ENCODE peak calls at places on chromosomes 4 and X, in four cellular contexts. N, U, W and R are unnamed samples.

GRCh38 chr4:44760142-44760898 is 34.0 kb upstream of the GNPDA2 start:
- DNase-seq in U (no peak), N (no peak), W (no peak), R (peak)

GRCh38 chr4:20412072-20412471 is 160.4 kb downstream of the SLIT2 start:
- DNase-seq in U (no peak), N (no peak), W (no peak), R (no peak)

GRCh38 chrX:47748576-47748975 is 88.1 kb upstream of the ZNF81 start:
- DNase-seq in W (no peak), U (no peak), N (no peak), R (no peak)

GRCh38 chr4:86549163-86549788 is 44.8 kb upstream of the PTPN13 start:
- DNase-seq in W (no peak), N (no peak), U (no peak), R (no peak)

GRCh38 chrX:147476008-147476407 is 435.7 kb upstream of the FMR1 start:
- DNase-seq in U (no peak), N (no peak), W (no peak), R (peak)

GRCh38 chrX:148049441-148049840 is 68.3 kb downstream of the FMR1NB start:
- DNase-seq in W (no peak), N (no peak), U (no peak), R (peak)

GRCh38 chr4:40152642-40153041 is 44.2 kb upstream of the RHOH start:
- DNase-seq in W (no peak), N (no peak), U (no peak), R (peak)

GRCh38 chr4:162683659-162684370 is 482.9 kb downstream of the NAF1 start:
- DNase-seq in W (no peak), U (no peak), N (no peak), R (no peak)

GRCh38 chrX:9370888-9371287 is 94.0 kb upstream of the TBL1X start:
- DNase-seq in N (no peak), U (peak), W (no peak), R (no peak)

GRCh38 chr4:7198440-7199128 is 6.2 kb downstream of the SORCS2 start:
- DNase-seq in W (peak), N (no peak), U (no peak), R (no peak)

GRCh38 chr4:167555338-167556022 is 321.2 kb upstream of the SPOCK3 start:
- DNase-seq in U (no peak), W (no peak), N (no peak), R (no peak)

GRCh38 chr4:84901745-84902283 is 64.7 kb downstream of the WDFY3 start:
- DNase-seq in U (no peak), N (no peak), W (no peak), R (no peak)

DNA sequence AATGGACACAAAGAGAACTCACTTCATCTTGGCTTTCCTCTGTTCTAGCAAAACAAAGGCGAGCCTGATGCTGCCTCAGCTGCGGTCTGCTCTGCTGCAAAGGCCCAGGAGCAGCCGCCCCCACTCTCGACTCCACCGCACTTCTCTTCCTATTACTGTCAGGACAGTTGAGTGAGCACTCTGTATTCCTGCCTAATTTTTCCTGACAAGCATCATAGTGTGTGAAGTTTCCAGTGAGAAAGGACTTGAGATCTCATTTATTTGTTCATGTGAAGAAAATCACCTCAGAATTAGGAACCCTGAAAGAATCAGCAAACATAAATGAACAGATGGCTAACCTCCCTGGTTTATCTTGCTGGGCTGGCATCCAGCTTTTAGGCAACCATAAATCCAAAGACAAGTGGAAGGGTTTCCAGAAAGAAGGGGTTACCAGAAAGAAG is 15.6 kb downstream of the SCARB2 start:
- DNase-seq in W (no peak), N (no peak), U (peak), R (peak)
- H3K4me3 ChIP-seq in W (no peak), N (no peak), U (no peak), R (peak)

GRCh38 chr4:159174645-159175147 is 71.8 kb downstream of the RAPGEF2 start:
- DNase-seq in N (no peak), U (no peak), W (no peak), R (no peak)
- H3K4me3 ChIP-seq in N (no peak), U (no peak), W (no peak), R (no peak)

GRCh38 chr4:184450045-184450444 is 24.3 kb downstream of the IRF2 start:
- DNase-seq in N (no peak), U (no peak), W (no peak), R (no peak)

GRCh38 chr4:184451726-184452125 is 22.6 kb downstream of the IRF2 start:
- DNase-seq in U (no peak), N (no peak), W (no peak), R (no peak)

GRCh38 chr4:184453402-184454160 is 20.8 kb downstream of the IRF2 start:
- DNase-seq in N (peak), U (no peak), W (no peak), R (peak)

GRCh38 chr4:184448828-184449227 is 25.5 kb downstream of the IRF2 start:
- DNase-seq in W (no peak), N (no peak), U (peak), R (peak)

GRCh38 chr4:184450743-184451142 is 23.6 kb downstream of the IRF2 start:
- DNase-seq in N (no peak), U (no peak), W (no peak), R (no peak)
- H3K4me3 ChIP-seq in N (no peak), U (no peak), W (no peak), R (no peak)

GRCh38 chr4:112277220-112277619 is 8.5 kb downstream of the TIFA start:
- DNase-seq in W (no peak), U (no peak), N (no peak), R (peak)

GRCh38 chr4:112279882-112280315 is 5.8 kb downstream of the TIFA start:
- DNase-seq in W (no peak), N (no peak), U (no peak), R (peak)

GRCh38 chr4:112280657-112281056 is 5.0 kb downstream of the TIFA start:
- DNase-seq in N (no peak), W (no peak), U (no peak), R (no peak)

GRCh38 chr4:112277705-112278448 is 7.8 kb downstream of the TIFA start:
- DNase-seq in W (no peak), U (no peak), N (no peak), R (no peak)

GRCh38 chr4:112279025-112279881 is 6.5 kb downstream of the TIFA start:
- DNase-seq in U (no peak), N (no peak), W (no peak), R (peak)
- H3K4me3 ChIP-seq in U (no peak), N (peak), W (no peak), R (peak)